ENCODE peak calls at places on chromosomes 6 and 20, in six cellular contexts. D is tibial nerve, U is neural progenitor cell, J is progenitor cell of endocrine pancreas, S is cardiac muscle cell, H is BE2C. N is an unnamed sample.

GRCh38 chr20:47686545-47686944 is 98.7 kb downstream of the SULF2 start:
- DNase-seq in D (no peak), U (no peak), J (no peak), S (no peak), H (no peak), N (no peak)

GRCh38 chr6:28953039-28953872 is 29.5 kb upstream of the TRIM27 start:
- DNase-seq in D (no peak), U (peak), J (no peak), S (peak), H (peak), N (no peak)

GRCh38 chr6:168270274-168271174 is 49.1 kb downstream of the DACT2 start:
- DNase-seq in D (no peak), U (no peak), J (no peak), S (no peak), H (no peak), N (no peak)

GRCh38 chr20:19528286-19529030 is 229.6 kb upstream of the RIN2 start:
- DNase-seq in D (no peak), U (no peak), J (no peak), S (no peak), H (no peak), N (no peak)

GRCh38 chr6:43950731-43951062 is 176.6 kb downstream of the MRPL14 start:
- DNase-seq in D (no peak), U (no peak), J (no peak), S (no peak), H (no peak), N (no peak)

GRCh38 chr20:41011551-41012067 is 17.0 kb upstream of the TOP1 start:
- DNase-seq in D (no peak), U (no peak), J (no peak), S (no peak), H (no peak), N (no peak)

GRCh38 chr6:138310294-138310693 is 67.4 kb upstream of the SMIM28 start:
- DNase-seq in D (no peak), U (no peak), J (no peak), S (peak), H (no peak), N (no peak)

GRCh38 chr20:44528309-44528708 is 6.4 kb upstream of the SERINC3 start:
- DNase-seq in D (no peak), U (no peak), J (no peak), S (no peak), H (no peak), N (no peak)

GRCh38 chr6:87840324-87840723 is 138.3 kb upstream of the AKIRIN2 start:
- DNase-seq in D (no peak), U (no peak), J (no peak), S (no peak), H (no peak), N (no peak)

GRCh38 chr6:13653296-13653695 is 38.2 kb downstream of the NOL7 start:
- DNase-seq in D (no peak), U (no peak), J (no peak), S (no peak), H (no peak), N (no peak)

GRCh38 chr6:37501632-37502466 is 2.2 kb upstream of the CCDC167 start:
- DNase-seq in D (no peak), U (no peak), J (no peak), S (no peak), H (no peak), N (no peak)

GRCh38 chr6:35419431-35419830 is 32.7 kb upstream of the FANCE start:
- DNase-seq in D (no peak), U (peak), J (no peak), S (peak), H (no peak), N (no peak)

GRCh38 chr6:159608961-159609673 is 83.9 kb downstream of the SOD2 start:
- DNase-seq in D (no peak), U (peak), J (no peak), S (no peak), H (peak), N (no peak)

GRCh38 chr20:48282591-48283228 is 497.4 kb upstream of the SULF2 start:
- DNase-seq in D (no peak), U (no peak), J (no peak), S (no peak), H (peak), N (no peak)

GRCh38 chr6:56268266-56268665 is 20.9 kb upstream of the COL21A1 start:
- DNase-seq in D (no peak), U (no peak), J (no peak), S (no peak), H (no peak), N (no peak)

GRCh38 chr6:25637946-25638345 is 14.1 kb upstream of the SCGN start:
- DNase-seq in D (no peak), U (peak), J (peak), S (peak), H (no peak), N (no peak)

GRCh38 chr6:106163966-106164877 is 78.1 kb downstream of the PRDM1 start:
- DNase-seq in D (peak), U (no peak), J (no peak), S (no peak), H (no peak), N (no peak)

GRCh38 chr20:49674383-49675352 is 39.0 kb downstream of the B4GALT5 start:
- DNase-seq in D (no peak), U (no peak), J (no peak), S (no peak), H (no peak), N (no peak)

GRCh38 chr6:145506554-145506953 is 228.8 kb downstream of the EPM2A start:
- DNase-seq in D (no peak), U (no peak), J (no peak), S (no peak), H (no peak), N (no peak)

GRCh38 chr20:699811-700338 is 24.3 kb upstream of the SCRT2 start:
- DNase-seq in D (no peak), U (peak), J (no peak), S (peak), H (peak), N (no peak)

GRCh38 chr6:128848169-128848935 is 34.6 kb upstream of the LAMA2 start:
- DNase-seq in D (no peak), U (peak), J (no peak), S (no peak), H (no peak), N (no peak)

GRCh38 chr6:27679308-27679967 is 206.5 kb upstream of the ZNF184 start:
- DNase-seq in D (no peak), U (peak), J (no peak), S (no peak), H (no peak), N (no peak)

GRCh38 chr6:136962661-136963060 is 40.6 kb downstream of the SLC35D3 start:
- DNase-seq in D (no peak), U (peak), J (no peak), S (peak), H (peak), N (no peak)

GRCh38 chr6:56235245-56235644 is 12.1 kb downstream of the COL21A1 start:
- DNase-seq in D (no peak), U (no peak), J (no peak), S (no peak), H (no peak), N (no peak)

GRCh38 chr20:31933698-31934097 is 18.1 kb downstream of the PDRG1 start:
- DNase-seq in D (no peak), U (no peak), J (no peak), S (no peak), H (no peak), N (no peak)

GRCh38 chr6:122730775-122731386 is 48.6 kb upstream of the FABP7 start:
- DNase-seq in D (no peak), U (peak), J (no peak), S (peak), H (no peak), N (no peak)

GRCh38 chr6:35663001-35663400 is 25.7 kb downstream of the FKBP5 start:
- DNase-seq in D (no peak), U (peak), J (no peak), S (peak), H (no peak), N (no peak)

GRCh38 chr6:95292011-95292410 is 285.3 kb upstream of the MANEA start:
- DNase-seq in D (no peak), U (no peak), J (no peak), S (no peak), H (no peak), N (no peak)

GRCh38 chr20:11207749-11208502 is 534.1 kb upstream of the JAG1 start:
- DNase-seq in D (no peak), U (no peak), J (no peak), S (no peak), H (no peak), N (no peak)

GRCh38 chr6:169935348-169935718 is 183.9 kb downstream of the ERMARD start:
- DNase-seq in D (no peak), U (no peak), J (no peak), S (no peak), H (no peak), N (no peak)

GRCh38 chr6:1554881-1555569 is 54.7 kb upstream of the FOXC1 start:
- DNase-seq in D (peak), U (peak), J (no peak), S (peak), H (peak), N (peak)

GRCh38 chr20:59933296-59933848 is at the start of gene SYCP2:
- DNase-seq in D (no peak), U (no peak), J (no peak), S (no peak), H (peak), N (no peak)

GRCh38 chr6:134065706-134066105 is 13.3 kb upstream of the SLC2A12 start:
- DNase-seq in D (no peak), U (peak), J (no peak), S (peak), H (no peak), N (no peak)

GRCh38 chr6:150549577-150550184 is 50.0 kb upstream of the PLEKHG1 start:
- DNase-seq in D (no peak), U (no peak), J (no peak), S (no peak), H (no peak), N (no peak)

GRCh38 chr6:31402324-31403282 is 792 bp upstream of the MICA start:
- DNase-seq in D (peak), U (no peak), J (no peak), S (no peak), H (no peak), N (no peak)

DNA sequence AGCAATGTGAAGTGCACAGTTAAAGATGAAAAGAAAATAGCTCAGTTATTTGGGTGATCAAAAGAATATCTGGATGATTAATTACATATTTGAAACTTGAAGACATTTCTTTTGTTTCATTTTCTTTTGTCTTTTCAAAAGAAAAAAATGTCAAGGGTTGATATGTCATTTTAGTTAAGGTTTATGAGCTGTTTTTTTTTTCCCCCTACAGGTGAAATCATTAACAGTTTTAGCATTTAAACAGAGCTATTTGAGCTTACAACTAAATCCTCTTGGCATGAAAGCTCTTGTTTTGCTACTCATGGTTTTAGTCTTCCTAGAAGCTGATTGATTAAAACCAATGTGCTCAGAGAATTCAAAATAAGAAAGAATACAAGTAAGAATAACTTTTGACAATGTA is 887.3 kb downstream of the PHF3 start:
- DNase-seq in D (no peak), U (no peak), J (no peak), S (no peak), H (no peak), N (no peak)
- TF ChIP-seq CTCF in D (no peak), U (no peak), J (peak), S (no peak), H (no peak), N (no peak)

GRCh38 chr6:71619836-71620235 is 266.5 kb upstream of the RIMS1 start:
- DNase-seq in D (no peak), U (no peak), J (no peak), S (no peak), H (no peak), N (no peak)

DNA sequence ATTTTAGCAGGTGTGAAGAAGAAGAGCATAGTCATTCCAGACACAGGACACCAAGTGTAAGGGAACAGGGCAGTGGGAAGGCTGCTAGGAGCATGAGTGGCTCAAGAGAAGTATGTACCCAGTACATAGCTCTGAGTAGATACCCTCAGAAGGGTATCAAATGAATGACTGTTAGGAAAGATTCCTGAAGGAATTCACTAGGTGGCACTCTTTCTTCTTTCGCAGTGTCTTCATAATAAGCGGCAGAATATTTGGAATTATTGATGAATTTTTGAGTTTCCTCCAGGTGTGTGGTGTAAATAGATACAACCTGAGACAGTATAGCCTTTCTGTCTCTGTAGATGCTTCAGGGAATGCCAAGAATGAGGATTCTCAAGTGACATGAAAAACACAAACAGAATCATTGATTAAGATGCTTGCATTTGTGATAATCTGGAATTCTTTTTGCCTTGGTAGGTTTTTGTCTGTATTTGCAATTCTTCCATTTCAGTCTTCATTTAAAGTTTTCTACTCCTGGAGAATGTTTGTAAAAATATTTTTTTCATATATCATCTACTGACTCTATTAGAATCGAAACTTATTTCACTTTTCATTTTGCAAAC is 264.3 kb upstream of the RIMS1 start:
- DNase-seq in D (no peak), U (peak), J (no peak), S (peak), H (no peak), N (no peak)
- TF ChIP-seq CTCF in D (no peak), U (peak), J (peak), S (peak), H (peak), N (peak)

GRCh38 chr6:33049323-33049722 is 24.1 kb downstream of the HLA-DPA1 start:
- DNase-seq in D (no peak), U (peak), J (no peak), S (no peak), H (no peak), N (no peak)
- TF ChIP-seq CTCF in D (no peak), U (peak), J (peak), S (peak), H (peak), N (no peak)

GRCh38 chr6:75563032-75563431 is 38.6 kb upstream of the SENP6 start:
- DNase-seq in D (no peak), U (peak), J (no peak), S (peak), H (peak), N (no peak)
- TF ChIP-seq CTCF in D (no peak), U (peak), J (peak), S (peak), H (peak), N (no peak)

GRCh38 chr20:4468114-4468513 is 253.6 kb upstream of the PRND start:
- DNase-seq in D (no peak), U (no peak), J (no peak), S (no peak), H (no peak), N (no peak)
- TF ChIP-seq CTCF in D (no peak), U (no peak), J (no peak), S (no peak), H (no peak), N (no peak)

DNA sequence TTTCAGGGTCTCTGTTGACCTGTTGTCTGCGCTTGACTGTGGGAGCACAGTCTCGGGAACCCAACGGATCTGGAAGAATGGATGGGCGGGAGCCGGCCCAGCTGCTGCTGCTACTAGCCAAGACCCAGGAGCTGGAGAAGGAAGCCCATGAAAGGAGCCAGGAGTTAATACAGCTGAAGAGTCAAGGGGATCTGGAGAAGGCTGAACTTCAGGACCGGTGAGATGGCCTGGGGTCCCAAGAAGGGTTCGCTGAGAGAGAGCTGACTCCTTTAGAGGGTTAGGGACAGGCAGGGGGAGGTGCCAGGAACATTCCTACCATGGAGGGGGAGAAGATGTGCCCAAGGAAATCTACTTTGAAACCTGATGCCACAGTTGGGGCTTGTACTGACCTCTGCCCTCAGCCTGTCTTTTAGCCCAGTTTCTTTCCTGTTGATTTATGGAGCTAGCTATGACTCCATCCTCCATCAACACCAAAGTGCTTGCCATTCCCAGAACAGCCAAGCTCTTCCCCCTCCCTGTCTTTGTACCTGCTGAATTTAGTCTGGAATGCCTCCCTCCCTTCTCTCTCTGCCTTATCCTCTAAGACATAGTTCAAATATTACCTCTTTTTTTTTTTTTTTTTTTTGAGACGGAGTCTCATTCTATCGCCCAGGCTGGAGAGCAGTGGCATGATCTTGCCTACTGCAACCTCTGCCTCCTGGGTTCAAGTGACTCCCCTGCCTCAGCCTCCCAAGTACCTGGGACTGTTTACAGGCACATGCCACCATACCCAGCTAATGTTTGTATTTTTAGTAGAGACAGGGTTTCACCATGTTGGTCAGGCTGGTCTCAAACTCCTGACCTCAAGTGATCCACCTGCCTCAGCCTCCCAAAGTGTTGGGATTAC is 12.2 kb downstream of the CEP250 start:
- DNase-seq in D (no peak), U (peak), J (no peak), S (peak), H (no peak), N (no peak)
- TF ChIP-seq CTCF in D (no peak), U (no peak), J (no peak), S (no peak), H (no peak), N (no peak)

DNA sequence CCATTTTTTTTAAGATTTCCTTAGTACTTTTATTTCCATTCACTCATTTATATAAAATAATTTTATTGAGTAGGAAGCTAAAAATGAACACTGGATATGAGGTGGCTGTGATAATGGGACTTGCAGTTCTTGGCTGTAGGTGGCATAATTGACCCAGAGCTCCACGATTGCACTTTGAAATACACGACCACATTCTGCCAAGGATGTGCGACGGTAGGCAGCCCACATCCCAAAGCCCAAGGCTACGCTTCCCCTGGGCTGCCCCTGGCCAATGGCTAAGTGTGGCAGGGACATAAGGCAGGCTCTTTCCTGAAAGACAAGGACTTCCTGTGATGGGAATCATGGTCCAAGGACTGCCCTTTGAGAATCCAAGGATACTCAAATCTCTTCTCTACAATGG is 43.7 kb upstream of the ADTRP start:
- DNase-seq in D (no peak), U (no peak), J (no peak), S (no peak), H (no peak), N (no peak)
- TF ChIP-seq CTCF in D (no peak), U (no peak), J (no peak), S (no peak), H (no peak), N (peak)

GRCh38 chr20:63130654-63131577 is 85.0 kb downstream of the YTHDF1 start:
- DNase-seq in D (no peak), U (no peak), J (no peak), S (no peak), H (no peak), N (no peak)

GRCh38 chr20:63128956-63129355 is 87.0 kb downstream of the YTHDF1 start:
- DNase-seq in D (no peak), U (no peak), J (no peak), S (no peak), H (no peak), N (no peak)

GRCh38 chr20:63129376-63129965 is 86.5 kb downstream of the YTHDF1 start:
- DNase-seq in D (no peak), U (no peak), J (no peak), S (no peak), H (no peak), N (no peak)

GRCh38 chr20:63128367-63128766 is 87.6 kb downstream of the YTHDF1 start:
- DNase-seq in D (no peak), U (no peak), J (no peak), S (no peak), H (no peak), N (no peak)

DNA sequence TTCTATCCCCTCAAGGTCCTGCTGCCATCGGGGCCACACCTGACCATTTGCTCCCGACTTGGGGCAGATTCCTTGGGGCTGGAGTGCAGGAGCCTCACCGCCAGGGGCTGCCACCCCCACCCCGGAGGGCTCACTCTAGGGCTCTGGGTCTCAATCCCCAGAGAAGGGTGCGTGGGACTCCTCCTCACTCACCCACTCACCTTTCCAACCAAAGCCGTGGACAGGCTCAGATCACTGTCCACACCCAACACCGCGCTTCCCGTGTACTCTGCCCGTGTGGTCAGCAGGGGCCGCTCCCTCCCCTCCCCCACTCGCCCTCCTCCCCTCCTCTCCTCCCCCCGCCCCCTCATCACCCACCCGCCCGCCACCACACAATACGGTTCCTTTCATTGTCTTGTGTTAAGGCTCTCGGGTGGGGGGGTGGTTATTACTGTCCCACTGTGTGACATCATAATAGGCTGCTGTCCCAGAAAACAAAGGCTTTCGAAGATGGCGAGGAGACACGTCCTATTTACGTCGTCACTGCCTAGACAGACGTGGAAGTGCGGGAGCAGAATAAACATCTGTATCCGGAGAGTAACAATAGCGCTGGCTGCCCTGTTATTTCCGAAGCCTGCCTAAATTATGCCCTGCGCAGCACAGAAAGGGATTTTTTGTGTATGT is 85.8 kb downstream of the YTHDF1 start:
- DNase-seq in D (no peak), U (peak), J (no peak), S (no peak), H (no peak), N (no peak)
- TF ChIP-seq CTCF in D (no peak), U (peak), J (no peak), S (no peak), H (no peak), N (no peak)

N was measured in D721Med.